ENCODE peak calls at places on chromosomes 6 and 20, in seven cellular contexts. M, T, C, F, V, H and U are unnamed samples. For H3K4me1, the result is how much of the 10 kb centered on the place peaks cover.

GRCh38 chr6:170093276-170093657 is 197.6 kb downstream of the DLL1 start:
- DNase-seq in T (no peak), F (no peak), M (peak), H (no peak), V (no peak), C (peak), U (no peak)

GRCh38 chr6:135088818-135089809 is 34.5 kb upstream of the HBS1L start:
- DNase-seq in V (no peak), T (peak), H (peak), C (no peak), F (no peak), M (no peak), U (no peak)

GRCh38 chr20:61253640-61254511 is 1.8 kb downstream of the CDH4 start:
- DNase-seq in F (no peak), M (no peak), V (peak), H (no peak), T (peak), C (no peak), U (no peak)

GRCh38 chr6:147117580-147117979 is 86.6 kb upstream of the STXBP5 start:
- DNase-seq in T (no peak), C (no peak), H (no peak), V (no peak), F (no peak), M (no peak), U (no peak)

GRCh38 chr6:4381379-4381778 is 246.0 kb upstream of the ECI2 start:
- DNase-seq in F (no peak), H (peak), V (no peak), T (no peak), M (no peak), C (no peak), U (no peak)

GRCh38 chr6:158500016-158500735 is 59.7 kb upstream of the TMEM181 start:
- DNase-seq in H (no peak), M (no peak), F (no peak), C (no peak), T (peak), V (no peak), U (no peak)

GRCh38 chr6:26389349-26389799 is 6.5 kb downstream of the BTN2A2 start:
- DNase-seq in V (no peak), C (no peak), H (no peak), M (no peak), T (no peak), F (no peak), U (no peak)

GRCh38 chr6:71082033-71082620 is 125.3 kb upstream of the B3GAT2 start:
- DNase-seq in V (no peak), C (no peak), F (no peak), M (no peak), H (no peak), T (no peak), U (no peak)

GRCh38 chr20:3494218-3494617 is 23.4 kb downstream of the ATRN start:
- DNase-seq in M (no peak), F (no peak), C (no peak), V (no peak), H (no peak), T (peak), U (no peak)

GRCh38 chr20:300345-300744 is 3.0 kb downstream of the ZCCHC3 start:
- DNase-seq in T (no peak), F (no peak), C (no peak), V (no peak), M (no peak), H (no peak), U (no peak)

GRCh38 chr6:156863504-156863903 is 86.3 kb downstream of the ARID1B start:
- DNase-seq in C (no peak), F (no peak), H (no peak), T (no peak), M (no peak), V (no peak), U (no peak)
- H3K4me1 ChIP-seq in C (under half), F (under half), H (under half), T (under half), M (half or more), V (under half), U (half or more)

GRCh38 chr20:62555642-62556420 is 80.0 kb upstream of the GATA5 start:
- DNase-seq in T (no peak), C (no peak), M (no peak), V (no peak), F (no peak), H (no peak), U (no peak)
- H3K4me3 ChIP-seq in T (no peak), C (no peak), M (no peak), V (no peak), F (no peak), H (no peak), U (no peak)

GRCh38 chr6:13454286-13455221 is 32.8 kb downstream of the GFOD1 start:
- DNase-seq in C (peak), T (peak), M (peak), V (no peak), H (peak), F (peak), U (peak)
- H3K27ac ChIP-seq in C (no peak), T (peak), M (peak), V (no peak), H (peak), F (peak), U (peak)

DNA sequence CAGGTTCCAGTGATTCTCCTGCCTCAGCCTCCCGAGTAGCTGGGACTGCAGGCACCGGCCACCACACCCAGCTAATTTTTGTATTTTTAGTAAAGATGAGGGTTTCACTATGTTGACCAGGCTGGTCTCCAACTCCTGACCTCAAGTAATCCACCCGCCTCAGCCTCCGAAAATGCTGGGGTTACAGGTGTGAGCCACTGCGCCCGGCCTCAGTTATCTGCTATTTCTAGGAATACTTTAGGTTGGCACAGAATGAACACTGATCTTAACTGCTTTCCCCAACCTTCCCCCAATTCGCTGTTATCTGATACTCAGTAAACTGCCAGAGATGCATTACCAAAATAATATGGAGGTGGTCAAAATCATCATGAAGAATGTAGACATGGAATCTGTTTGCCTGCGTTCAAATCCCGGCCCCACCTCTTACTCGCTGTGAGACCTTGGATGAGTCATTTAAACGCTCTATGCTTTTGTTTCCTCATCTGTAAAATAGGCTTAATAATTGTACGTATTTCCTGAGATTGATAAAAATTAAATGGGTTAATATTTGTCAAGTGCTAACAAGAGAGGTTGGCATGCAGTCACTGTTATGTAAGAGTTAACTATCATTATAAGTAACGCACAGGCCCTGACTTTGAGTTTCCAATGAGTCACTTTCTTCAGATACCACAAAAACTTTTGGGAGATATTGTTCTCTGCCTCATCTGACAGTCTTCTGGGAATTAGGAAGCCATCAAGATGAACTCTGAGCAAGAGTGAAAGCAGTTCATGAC is 44.5 kb upstream of the NCOA3 start:
- DNase-seq in C (no peak), F (no peak), M (no peak), V (no peak), H (no peak), T (peak), U (no peak)
- H3K4me1 ChIP-seq in C (under half), F (under half), M (under half), V (under half), H (under half), T (under half), U (under half)